ENCODE peak calls at places on chromosomes 3 and 15, in seven cellular contexts. G, V, P, L, Z, C and K are unnamed samples.

GRCh38 chr3:115487972-115488371 is 135.3 kb upstream of the GAP43 start:
- DNase-seq in G (no peak), V (no peak), P (no peak), L (no peak), Z (no peak), C (no peak), K (no peak)

GRCh38 chr3:39052613-39053012 is 797 bp downstream of the WDR48 start:
- DNase-seq in G (no peak), V (no peak), P (no peak), L (no peak), Z (no peak), C (no peak), K (peak)

GRCh38 chr3:194673761-194674160 is 1.8 kb upstream of the LSG1 start:
- DNase-seq in G (no peak), V (no peak), P (no peak), L (no peak), Z (no peak), C (no peak), K (no peak)

GRCh38 chr3:38000242-38000916 is 9.8 kb downstream of the VILL start:
- DNase-seq in G (no peak), V (no peak), P (no peak), L (no peak), Z (no peak), C (no peak), K (no peak)

GRCh38 chr3:115092220-115092791 is 54.8 kb downstream of the ZBTB20 start:
- DNase-seq in G (peak), V (no peak), P (peak), L (peak), Z (peak), C (peak), K (peak)

GRCh38 chr15:44092221-44092620 is 102.8 kb downstream of the FRMD5 start:
- DNase-seq in G (no peak), V (no peak), P (peak), L (no peak), Z (no peak), C (no peak), K (no peak)

GRCh38 chr15:99564221-99565030 is 1.4 kb upstream of the MEF2A start:
- DNase-seq in G (peak), V (no peak), P (no peak), L (peak), Z (peak), C (no peak), K (no peak)

GRCh38 chr3:110381992-110382391 is 689.6 kb upstream of the NECTIN3 start:
- DNase-seq in G (no peak), V (no peak), P (no peak), L (no peak), Z (no peak), C (no peak), K (no peak)

GRCh38 chr3:133783762-133784161 is 21.9 kb upstream of the SRPRB start:
- DNase-seq in G (no peak), V (no peak), P (no peak), L (no peak), Z (no peak), C (no peak), K (no peak)

GRCh38 chr15:31298707-31299172 is 27.9 kb upstream of the KLF13 start:
- DNase-seq in G (no peak), V (no peak), P (no peak), L (no peak), Z (no peak), C (no peak), K (no peak)

GRCh38 chr15:23690450-23690852 is 3.3 kb upstream of the NDN start:
- DNase-seq in G (no peak), V (no peak), P (no peak), L (peak), Z (no peak), C (no peak), K (peak)

GRCh38 chr3:41158947-41159346 is 40.4 kb upstream of the CTNNB1 start:
- DNase-seq in G (no peak), V (peak), P (no peak), L (no peak), Z (no peak), C (no peak), K (no peak)

GRCh38 chr15:77067691-77068367 is 3.1 kb downstream of the TSPAN3 start:
- DNase-seq in G (no peak), V (peak), P (no peak), L (no peak), Z (no peak), C (no peak), K (no peak)

GRCh38 chr3:149340310-149340933 is 7.0 kb upstream of the TM4SF18 start:
- DNase-seq in G (no peak), V (peak), P (peak), L (no peak), Z (no peak), C (no peak), K (no peak)

GRCh38 chr3:176631175-176631574 is 566.1 kb downstream of the TBL1XR1 start:
- DNase-seq in G (no peak), V (no peak), P (no peak), L (no peak), Z (no peak), C (no peak), K (no peak)

GRCh38 chr3:15685927-15686326 is 84.4 kb downstream of the BTD start:
- DNase-seq in G (no peak), V (no peak), P (no peak), L (no peak), Z (no peak), C (no peak), K (peak)

GRCh38 chr3:4768521-4768920 is 210.7 kb upstream of the BHLHE40 start:
- DNase-seq in G (no peak), V (no peak), P (no peak), L (no peak), Z (no peak), C (no peak), K (no peak)

GRCh38 chr3:188299068-188299467 is 145.1 kb downstream of the LPP start:
- DNase-seq in G (no peak), V (no peak), P (no peak), L (no peak), Z (no peak), C (peak), K (no peak)

GRCh38 chr15:98442379-98442833 is 205.9 kb upstream of the IGF1R start:
- DNase-seq in G (peak), V (peak), P (peak), L (peak), Z (peak), C (peak), K (peak)

GRCh38 chr3:43709022-43709421 is 18.3 kb downstream of the ABHD5 start:
- DNase-seq in G (no peak), V (peak), P (no peak), L (no peak), Z (no peak), C (no peak), K (no peak)

GRCh38 chr3:102514241-102514640 is 79.4 kb downstream of the ZPLD1 start:
- DNase-seq in G (no peak), V (no peak), P (no peak), L (no peak), Z (no peak), C (no peak), K (no peak)

GRCh38 chr15:90948506-90948905 is 6.2 kb upstream of the RCCD1 start:
- DNase-seq in G (no peak), V (no peak), P (no peak), L (no peak), Z (no peak), C (no peak), K (no peak)

GRCh38 chr3:128563439-128563838 is 70.4 kb upstream of the GATA2 start:
- DNase-seq in G (no peak), V (no peak), P (no peak), L (no peak), Z (no peak), C (no peak), K (no peak)

GRCh38 chr3:185335799-185336198 is 27.1 kb upstream of the MAP3K13 start:
- DNase-seq in G (no peak), V (peak), P (peak), L (no peak), Z (peak), C (no peak), K (no peak)

GRCh38 chr15:85024509-85025336 is 43.1 kb downstream of the PDE8A start:
- DNase-seq in G (no peak), V (peak), P (peak), L (no peak), Z (peak), C (peak), K (no peak)

GRCh38 chr3:135970500-135971116 is 5.1 kb downstream of the PPP2R3A start:
- DNase-seq in G (no peak), V (no peak), P (no peak), L (no peak), Z (no peak), C (no peak), K (no peak)